ENCODE peak calls at places on chromosomes 1 and 21, in five cellular contexts. One of them, this sample, is unnamed.

GRCh38 chr1:30888391-30888790 is 20.2 kb downstream of the SDC3 start:
- DNase-seq in cardiac fibroblast: peak; percentile 92
- DNase-seq in breast epithelium: peak; percentile 82
- DNase-seq in body of pancreas: peak; percentile 17
- DNase-seq in ovary: peak; percentile 58
- DNase-seq in this sample: peak; percentile 95

GRCh38 chr1:26391450-26391849 is 18.9 kb upstream of the ZNF683 start:
- DNase-seq in cardiac fibroblast: peak; percentile 71
- DNase-seq in breast epithelium: no peak
- DNase-seq in body of pancreas: no peak
- DNase-seq in ovary: no peak
- DNase-seq in this sample: peak; percentile 75

GRCh38 chr1:29428997-29429396 is 192.7 kb downstream of the PTPRU start:
- DNase-seq in cardiac fibroblast: no peak
- DNase-seq in breast epithelium: no peak
- DNase-seq in body of pancreas: no peak
- DNase-seq in ovary: no peak
- DNase-seq in this sample: no peak

GRCh38 chr1:116817582-116818064 is 63.4 kb downstream of the CD2 start:
- DNase-seq in cardiac fibroblast: no peak
- DNase-seq in breast epithelium: no peak
- DNase-seq in body of pancreas: peak; percentile 54
- DNase-seq in ovary: no peak
- DNase-seq in this sample: peak; percentile 22

GRCh38 chr1:230581446-230582079 is 60.7 kb upstream of the COG2 start:
- DNase-seq in cardiac fibroblast: no peak
- DNase-seq in breast epithelium: no peak
- DNase-seq in body of pancreas: no peak
- DNase-seq in ovary: no peak
- DNase-seq in this sample: no peak

GRCh38 chr1:29236993-29237905 is 927 bp downstream of the PTPRU start:
- DNase-seq in cardiac fibroblast: peak; percentile 73
- DNase-seq in breast epithelium: peak; percentile 53
- DNase-seq in body of pancreas: peak; percentile 67
- DNase-seq in ovary: peak; percentile 66
- DNase-seq in this sample: peak; percentile 48

GRCh38 chr1:210624722-210625121 is 296.0 kb downstream of the HHAT start:
- DNase-seq in cardiac fibroblast: no peak
- DNase-seq in breast epithelium: no peak
- DNase-seq in body of pancreas: peak; percentile 16
- DNase-seq in ovary: no peak
- DNase-seq in this sample: no peak

GRCh38 chr1:233211595-233211994 is 83.9 kb downstream of the PCNX2 start:
- DNase-seq in cardiac fibroblast: no peak
- DNase-seq in breast epithelium: no peak
- DNase-seq in body of pancreas: no peak
- DNase-seq in ovary: no peak
- DNase-seq in this sample: no peak

GRCh38 chr21:28608646-28609045 is 384.0 kb downstream of the LTN1 start:
- DNase-seq in cardiac fibroblast: no peak
- DNase-seq in breast epithelium: no peak
- DNase-seq in body of pancreas: no peak
- DNase-seq in ovary: no peak
- DNase-seq in this sample: no peak

GRCh38 chr1:107496002-107496401 is 355.2 kb downstream of the NTNG1 start:
- DNase-seq in cardiac fibroblast: no peak
- DNase-seq in breast epithelium: no peak
- DNase-seq in body of pancreas: no peak
- DNase-seq in ovary: no peak
- DNase-seq in this sample: no peak

GRCh38 chr1:202968895-202969295 is 1.8 kb upstream of the CYB5R1 start:
- DNase-seq in cardiac fibroblast: peak; percentile 76
- DNase-seq in breast epithelium: peak; percentile 33
- DNase-seq in body of pancreas: peak; percentile 53
- DNase-seq in ovary: no peak
- DNase-seq in this sample: peak; percentile 69

GRCh38 chr1:226697151-226697575 is 41.9 kb downstream of the ITPKB start:
- DNase-seq in cardiac fibroblast: peak; percentile 73
- DNase-seq in breast epithelium: no peak
- DNase-seq in body of pancreas: no peak
- DNase-seq in ovary: no peak
- DNase-seq in this sample: peak; percentile 82
- H3K4me3 ChIP-seq in cardiac fibroblast: no peak overlapping the region
- H3K4me3 ChIP-seq in breast epithelium: no peak overlapping the region
- H3K4me3 ChIP-seq in body of pancreas: no peak overlapping the region
- H3K4me3 ChIP-seq in ovary: no peak overlapping the region
- H3K4me3 ChIP-seq in this sample: no peak overlapping the region

DNA sequence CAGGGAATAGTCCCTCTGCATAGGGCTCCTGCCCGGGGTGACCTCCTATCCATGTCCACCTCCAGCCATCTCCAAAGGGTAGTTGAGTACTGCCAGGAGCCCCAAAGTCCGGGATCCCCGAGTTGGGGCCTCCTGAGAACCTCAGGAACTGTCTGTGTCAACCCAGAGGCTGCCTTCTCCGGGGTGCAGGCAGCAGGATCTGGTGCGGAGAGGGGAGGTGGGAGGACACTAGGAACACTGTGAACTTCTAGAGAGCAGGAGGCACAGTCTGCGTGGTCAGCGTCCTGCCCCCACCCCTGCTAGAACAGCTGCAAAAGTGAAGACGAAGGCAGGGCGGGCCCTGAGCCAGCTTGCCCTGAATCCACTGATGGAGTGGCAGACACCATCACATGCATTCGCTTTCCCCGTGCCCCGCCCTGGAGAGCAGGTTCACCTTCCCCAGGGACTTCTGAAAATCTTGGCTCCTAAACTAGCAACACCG is 44.0 kb upstream of the ARHGEF16 start:
- DNase-seq in cardiac fibroblast: no peak
- DNase-seq in breast epithelium: no peak
- DNase-seq in body of pancreas: no peak
- DNase-seq in ovary: no peak
- DNase-seq in this sample: no peak
- TF ChIP-seq CTCF in cardiac fibroblast: no peak
- TF ChIP-seq CTCF in breast epithelium: no peak
- TF ChIP-seq CTCF in body of pancreas: no peak
- TF ChIP-seq CTCF in ovary: no peak
- TF ChIP-seq CTCF in this sample: no peak

GRCh38 chr1:166036092-166036491 is 130.7 kb downstream of the FAM78B start:
- DNase-seq in cardiac fibroblast: no peak
- DNase-seq in breast epithelium: no peak
- DNase-seq in body of pancreas: no peak
- DNase-seq in ovary: no peak
- DNase-seq in this sample: no peak

GRCh38 chr1:166032163-166032562 is 134.6 kb downstream of the FAM78B start:
- DNase-seq in cardiac fibroblast: no peak
- DNase-seq in breast epithelium: no peak
- DNase-seq in body of pancreas: peak; percentile 16
- DNase-seq in ovary: no peak
- DNase-seq in this sample: no peak

GRCh38 chr1:166029196-166029965 is 137.4 kb downstream of the FAM78B start:
- DNase-seq in cardiac fibroblast: no peak
- DNase-seq in breast epithelium: no peak
- DNase-seq in body of pancreas: no peak
- DNase-seq in ovary: no peak
- DNase-seq in this sample: no peak

GRCh38 chr1:166032901-166033371 is 133.9 kb downstream of the FAM78B start:
- DNase-seq in cardiac fibroblast: no peak
- DNase-seq in breast epithelium: peak; percentile 18
- DNase-seq in body of pancreas: peak; percentile 81
- DNase-seq in ovary: no peak
- DNase-seq in this sample: no peak
- H3K4me3 ChIP-seq in cardiac fibroblast: no peak overlapping the region
- H3K4me3 ChIP-seq in breast epithelium: no peak overlapping the region
- H3K4me3 ChIP-seq in body of pancreas: no peak overlapping the region
- H3K4me3 ChIP-seq in ovary: no peak overlapping the region
- H3K4me3 ChIP-seq in this sample: no peak overlapping the region

GRCh38 chr1:11982010-11982392 is 1.8 kb downstream of the MFN2 start:
- DNase-seq in cardiac fibroblast: peak; percentile 49
- DNase-seq in breast epithelium: no peak
- DNase-seq in body of pancreas: no peak
- DNase-seq in ovary: no peak
- DNase-seq in this sample: no peak
- TF ChIP-seq CTCF in cardiac fibroblast: peak; percentile 52
- TF ChIP-seq CTCF in breast epithelium: no peak
- TF ChIP-seq CTCF in body of pancreas: peak; percentile 44
- TF ChIP-seq CTCF in ovary: no peak
- TF ChIP-seq CTCF in this sample: no peak

GRCh38 chr21:35051287-35051818 is 2.3 kb upstream of the RUNX1 start:
- DNase-seq in cardiac fibroblast: peak; percentile 95
- DNase-seq in breast epithelium: peak; percentile 69
- DNase-seq in body of pancreas: peak; percentile 87
- DNase-seq in ovary: no peak
- DNase-seq in this sample: peak; percentile 92

GRCh38 chr21:35048183-35048601 is 910 bp downstream of the RUNX1 start:
- DNase-seq in cardiac fibroblast: no peak
- DNase-seq in breast epithelium: no peak
- DNase-seq in body of pancreas: peak; percentile 14
- DNase-seq in ovary: no peak
- DNase-seq in this sample: no peak

GRCh38 chr21:35052786-35053185 is 3.7 kb upstream of the RUNX1 start:
- DNase-seq in cardiac fibroblast: no peak
- DNase-seq in breast epithelium: no peak
- DNase-seq in body of pancreas: no peak
- DNase-seq in ovary: no peak
- DNase-seq in this sample: no peak

GRCh38 chr21:35048706-35049617 is at the start of gene RUNX1:
- DNase-seq in cardiac fibroblast: peak; percentile 59
- DNase-seq in breast epithelium: peak; percentile 31
- DNase-seq in body of pancreas: peak; percentile 17
- DNase-seq in ovary: no peak
- DNase-seq in this sample: peak; percentile 53

DNA sequence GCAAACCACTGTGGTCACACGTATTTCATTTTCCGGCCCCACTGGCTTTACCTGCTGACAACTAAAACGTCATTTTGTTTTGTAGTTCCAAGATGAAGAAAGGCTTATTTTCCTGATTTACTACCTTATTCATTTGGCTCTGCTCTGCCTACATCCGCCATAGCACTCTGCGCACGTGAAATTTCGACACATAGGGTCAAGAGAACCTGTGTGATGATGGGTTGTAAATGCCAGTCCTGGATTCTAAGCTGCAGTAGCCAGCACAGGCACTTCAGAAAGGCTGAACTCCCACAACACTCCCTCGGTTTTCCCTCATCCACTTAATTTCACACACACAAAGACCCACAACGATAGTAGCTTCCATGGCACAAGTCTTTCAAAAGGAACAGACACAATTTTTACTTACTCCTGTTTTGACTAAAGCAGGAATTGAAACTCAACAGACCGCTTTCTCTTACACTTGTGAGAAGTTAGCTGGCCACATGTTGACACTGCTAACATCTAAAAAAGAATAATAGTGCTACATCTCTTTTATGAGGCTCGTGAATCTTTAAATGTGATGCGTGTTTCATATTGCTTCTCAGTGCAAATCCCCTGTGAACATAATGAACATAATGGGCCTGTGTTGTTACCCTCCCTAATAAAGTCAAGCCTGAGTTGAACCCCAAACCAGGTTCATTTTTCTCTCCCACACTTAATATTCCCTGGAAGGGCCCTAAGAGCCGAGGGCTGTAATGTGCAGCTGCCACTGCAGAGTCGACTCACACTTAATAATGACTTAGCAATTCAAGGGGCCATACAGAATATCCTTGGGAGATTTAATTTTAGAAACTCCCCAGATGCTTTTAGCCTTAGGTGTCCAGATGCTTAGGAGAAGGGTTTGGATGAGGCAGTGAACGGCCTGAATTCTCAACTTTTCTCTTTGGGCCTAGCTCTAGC is 1.5 kb upstream of the RUNX1 start:
- DNase-seq in cardiac fibroblast: no peak
- DNase-seq in breast epithelium: no peak
- DNase-seq in body of pancreas: no peak
- DNase-seq in ovary: no peak
- DNase-seq in this sample: peak; percentile 9
- H3K4me3 ChIP-seq in cardiac fibroblast: no peak overlapping the region
- H3K4me3 ChIP-seq in breast epithelium: no peak overlapping the region
- H3K4me3 ChIP-seq in body of pancreas: no peak overlapping the region
- H3K4me3 ChIP-seq in ovary: no peak overlapping the region
- H3K4me3 ChIP-seq in this sample: no peak overlapping the region

GRCh38 chr1:32201011-32201855 is 838 bp downstream of the CCDC28B start:
- DNase-seq in cardiac fibroblast: peak; percentile 61
- DNase-seq in breast epithelium: peak; percentile 59
- DNase-seq in body of pancreas: peak; percentile 74
- DNase-seq in ovary: peak; percentile 67
- DNase-seq in this sample: peak; percentile 55
- TF ChIP-seq CTCF in cardiac fibroblast: no peak
- TF ChIP-seq CTCF in breast epithelium: no peak
- TF ChIP-seq CTCF in body of pancreas: no peak
- TF ChIP-seq CTCF in ovary: no peak
- TF ChIP-seq CTCF in this sample: no peak

GRCh38 chr1:212608209-212608955 is at the start of gene ATF3:
- DNase-seq in cardiac fibroblast: peak; percentile 100
- DNase-seq in breast epithelium: peak; percentile 100
- DNase-seq in body of pancreas: peak; percentile 100
- DNase-seq in ovary: peak; percentile 100
- DNase-seq in this sample: peak; percentile 99
- H3K4me3 ChIP-seq in cardiac fibroblast: peak within 1 kb of the TSS; percentile 81
- H3K4me3 ChIP-seq in breast epithelium: peak within 1 kb of the TSS; percentile 93
- H3K4me3 ChIP-seq in body of pancreas: peak within 1 kb of the TSS; percentile 73
- H3K4me3 ChIP-seq in ovary: peak within 1 kb of the TSS; percentile 87
- H3K4me3 ChIP-seq in this sample: peak within 1 kb of the TSS; percentile 79

This sample was measured in fibroblast of the aortic adventitia.